ENCODE peak calls at places on chromosomes 12 and 14, in ten cellular contexts. One of them, this sample, is unnamed.

GRCh38 chr14:104856157-104856868 is 8.8 kb upstream of the CEP170B start:
- DNase-seq in uterus: no peak
- DNase-seq in breast epithelium: no peak
- DNase-seq in heart left ventricle: no peak
- DNase-seq in tibial nerve: no peak
- DNase-seq in Peyer's patch: peak
- DNase-seq in ovary: no peak
- DNase-seq in IMR-90: no peak
- DNase-seq in H1: no peak
- DNase-seq in adrenal gland: no peak
- DNase-seq in this sample: no peak

GRCh38 chr12:10067942-10068341 is 30.8 kb downstream of the CLEC1A start:
- DNase-seq in ovary: no peak
- DNase-seq in uterus: peak
- DNase-seq in IMR-90: no peak
- DNase-seq in tibial nerve: no peak
- DNase-seq in breast epithelium: no peak
- DNase-seq in heart left ventricle: peak
- DNase-seq in Peyer's patch: no peak
- DNase-seq in H1: no peak
- DNase-seq in adrenal gland: no peak
- DNase-seq in this sample: no peak

GRCh38 chr12:31321565-31322228 is 4.3 kb downstream of the SINHCAF start:
- DNase-seq in adrenal gland: no peak
- DNase-seq in uterus: no peak
- DNase-seq in ovary: no peak
- DNase-seq in breast epithelium: no peak
- DNase-seq in tibial nerve: no peak
- DNase-seq in IMR-90: peak
- DNase-seq in H1: no peak
- DNase-seq in Peyer's patch: no peak
- DNase-seq in heart left ventricle: no peak
- DNase-seq in this sample: no peak

GRCh38 chr14:55535521-55536207 is 44.3 kb upstream of the KTN1 start:
- DNase-seq in IMR-90: peak
- DNase-seq in Peyer's patch: no peak
- DNase-seq in breast epithelium: no peak
- DNase-seq in tibial nerve: no peak
- DNase-seq in adrenal gland: no peak
- DNase-seq in uterus: no peak
- DNase-seq in H1: no peak
- DNase-seq in ovary: no peak
- DNase-seq in heart left ventricle: no peak
- DNase-seq in this sample: no peak

GRCh38 chr12:54355104-54355815 is 9.0 kb downstream of the GPR84 start:
- DNase-seq in heart left ventricle: no peak
- DNase-seq in breast epithelium: no peak
- DNase-seq in Peyer's patch: no peak
- DNase-seq in tibial nerve: no peak
- DNase-seq in H1: peak
- DNase-seq in ovary: no peak
- DNase-seq in IMR-90: no peak
- DNase-seq in adrenal gland: no peak
- DNase-seq in uterus: no peak
- DNase-seq in this sample: no peak

GRCh38 chr14:81164167-81164774 is 56.5 kb downstream of the GTF2A1 start:
- DNase-seq in tibial nerve: peak
- DNase-seq in IMR-90: peak
- DNase-seq in H1: peak
- DNase-seq in uterus: peak
- DNase-seq in adrenal gland: peak
- DNase-seq in ovary: no peak
- DNase-seq in heart left ventricle: peak
- DNase-seq in Peyer's patch: peak
- DNase-seq in breast epithelium: no peak
- DNase-seq in this sample: no peak

GRCh38 chr12:44157359-44157758 is 321.5 kb downstream of the TMEM117 start:
- DNase-seq in H1: no peak
- DNase-seq in uterus: no peak
- DNase-seq in tibial nerve: no peak
- DNase-seq in adrenal gland: no peak
- DNase-seq in Peyer's patch: no peak
- DNase-seq in breast epithelium: no peak
- DNase-seq in heart left ventricle: no peak
- DNase-seq in IMR-90: no peak
- DNase-seq in ovary: no peak
- DNase-seq in this sample: no peak

GRCh38 chr12:46154221-46154975 is 114.4 kb downstream of the SLC38A1 start:
- DNase-seq in ovary: no peak
- DNase-seq in H1: no peak
- DNase-seq in heart left ventricle: no peak
- DNase-seq in uterus: no peak
- DNase-seq in adrenal gland: no peak
- DNase-seq in breast epithelium: no peak
- DNase-seq in tibial nerve: no peak
- DNase-seq in Peyer's patch: no peak
- DNase-seq in IMR-90: peak
- DNase-seq in this sample: no peak

GRCh38 chr12:96078281-96078761 is 42.9 kb upstream of the LTA4H start:
- DNase-seq in heart left ventricle: peak
- DNase-seq in uterus: peak
- DNase-seq in H1: no peak
- DNase-seq in adrenal gland: peak
- DNase-seq in tibial nerve: no peak
- DNase-seq in Peyer's patch: no peak
- DNase-seq in ovary: peak
- DNase-seq in breast epithelium: peak
- DNase-seq in IMR-90: peak
- DNase-seq in this sample: no peak

GRCh38 chr12:15677207-15677606 is 112.0 kb downstream of the EPS8 start:
- DNase-seq in Peyer's patch: no peak
- DNase-seq in heart left ventricle: no peak
- DNase-seq in tibial nerve: no peak
- DNase-seq in IMR-90: no peak
- DNase-seq in breast epithelium: no peak
- DNase-seq in uterus: no peak
- DNase-seq in H1: no peak
- DNase-seq in adrenal gland: no peak
- DNase-seq in ovary: no peak
- DNase-seq in this sample: no peak

GRCh38 chr14:34858765-34859164 is 16.4 kb downstream of the BAZ1A start:
- DNase-seq in H1: no peak
- DNase-seq in IMR-90: no peak
- DNase-seq in tibial nerve: no peak
- DNase-seq in ovary: no peak
- DNase-seq in heart left ventricle: no peak
- DNase-seq in uterus: no peak
- DNase-seq in adrenal gland: no peak
- DNase-seq in Peyer's patch: no peak
- DNase-seq in breast epithelium: no peak
- DNase-seq in this sample: no peak

GRCh38 chr12:122009741-122010140 is 11.9 kb upstream of the BCL7A start:
- DNase-seq in heart left ventricle: no peak
- DNase-seq in breast epithelium: no peak
- DNase-seq in uterus: no peak
- DNase-seq in H1: no peak
- DNase-seq in adrenal gland: no peak
- DNase-seq in ovary: no peak
- DNase-seq in IMR-90: no peak
- DNase-seq in Peyer's patch: no peak
- DNase-seq in tibial nerve: no peak
- DNase-seq in this sample: no peak

GRCh38 chr12:7984900-7985299 is 47.6 kb upstream of the FOXJ2 start:
- DNase-seq in H1: no peak
- DNase-seq in heart left ventricle: no peak
- DNase-seq in ovary: no peak
- DNase-seq in tibial nerve: no peak
- DNase-seq in breast epithelium: no peak
- DNase-seq in adrenal gland: no peak
- DNase-seq in IMR-90: no peak
- DNase-seq in Peyer's patch: no peak
- DNase-seq in uterus: no peak
- DNase-seq in this sample: no peak

GRCh38 chr12:7995266-7995963 is 37.1 kb upstream of the FOXJ2 start:
- DNase-seq in H1: peak
- DNase-seq in uterus: peak
- DNase-seq in tibial nerve: peak
- DNase-seq in Peyer's patch: peak
- DNase-seq in heart left ventricle: peak
- DNase-seq in IMR-90: peak
- DNase-seq in adrenal gland: peak
- DNase-seq in ovary: peak
- DNase-seq in breast epithelium: peak
- DNase-seq in this sample: no peak

GRCh38 chr12:7985802-7986418 is 46.6 kb upstream of the FOXJ2 start:
- DNase-seq in heart left ventricle: no peak
- DNase-seq in Peyer's patch: no peak
- DNase-seq in H1: no peak
- DNase-seq in breast epithelium: no peak
- DNase-seq in adrenal gland: no peak
- DNase-seq in ovary: no peak
- DNase-seq in IMR-90: no peak
- DNase-seq in uterus: no peak
- DNase-seq in tibial nerve: no peak
- DNase-seq in this sample: no peak

GRCh38 chr12:7994731-7995205 is 37.7 kb upstream of the FOXJ2 start:
- DNase-seq in Peyer's patch: no peak
- DNase-seq in uterus: peak
- DNase-seq in adrenal gland: no peak
- DNase-seq in heart left ventricle: no peak
- DNase-seq in H1: no peak
- DNase-seq in tibial nerve: no peak
- DNase-seq in ovary: no peak
- DNase-seq in breast epithelium: peak
- DNase-seq in IMR-90: peak
- DNase-seq in this sample: no peak

GRCh38 chr12:7989827-7990491 is 42.6 kb upstream of the FOXJ2 start:
- DNase-seq in uterus: no peak
- DNase-seq in heart left ventricle: peak
- DNase-seq in Peyer's patch: peak
- DNase-seq in ovary: no peak
- DNase-seq in adrenal gland: no peak
- DNase-seq in H1: no peak
- DNase-seq in tibial nerve: peak
- DNase-seq in IMR-90: peak
- DNase-seq in breast epithelium: no peak
- DNase-seq in this sample: no peak
- TF ChIP-seq POLR2A in uterus: no peak
- TF ChIP-seq POLR2A in heart left ventricle: no peak
- TF ChIP-seq POLR2A in Peyer's patch: no peak
- TF ChIP-seq POLR2A in ovary: no peak
- TF ChIP-seq POLR2A in adrenal gland: no peak
- TF ChIP-seq POLR2A in H1: no peak
- TF ChIP-seq POLR2A in tibial nerve: no peak
- TF ChIP-seq POLR2A in IMR-90: no peak
- TF ChIP-seq POLR2A in breast epithelium: no peak
- TF ChIP-seq POLR2A in this sample: no peak

DNA sequence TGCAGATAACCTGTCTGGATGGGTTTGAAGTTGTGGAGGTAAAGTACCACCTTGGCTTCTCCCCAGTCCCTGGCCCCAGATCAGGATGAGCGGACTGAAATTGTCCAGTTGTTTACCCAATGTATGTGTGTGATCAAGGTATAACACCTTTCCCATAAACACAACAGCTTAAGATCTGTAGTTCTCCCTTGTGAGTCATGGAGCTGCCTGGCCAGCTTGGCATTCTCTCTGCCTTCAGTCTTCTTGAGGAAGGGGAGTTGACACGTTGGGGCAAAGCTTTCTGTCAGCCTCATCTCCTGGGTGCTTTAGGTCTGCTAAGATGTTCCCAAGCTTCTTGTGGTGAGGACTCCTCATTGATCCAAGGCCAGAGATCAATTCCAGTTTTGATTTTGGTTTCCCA is 6.1 kb downstream of the C1S start:
- DNase-seq in ovary: no peak
- DNase-seq in H1: no peak
- DNase-seq in heart left ventricle: no peak
- DNase-seq in tibial nerve: no peak
- DNase-seq in IMR-90: no peak
- DNase-seq in uterus: no peak
- DNase-seq in Peyer's patch: no peak
- DNase-seq in adrenal gland: no peak
- DNase-seq in breast epithelium: no peak
- DNase-seq in this sample: no peak
- TF ChIP-seq POLR2A in ovary: no peak
- TF ChIP-seq POLR2A in H1: no peak
- TF ChIP-seq POLR2A in heart left ventricle: no peak
- TF ChIP-seq POLR2A in tibial nerve: no peak
- TF ChIP-seq POLR2A in IMR-90: no peak
- TF ChIP-seq POLR2A in uterus: no peak
- TF ChIP-seq POLR2A in Peyer's patch: no peak
- TF ChIP-seq POLR2A in adrenal gland: no peak
- TF ChIP-seq POLR2A in breast epithelium: no peak
- TF ChIP-seq POLR2A in this sample: no peak

GRCh38 chr12:111773801-111774551 is 7.2 kb downstream of the ALDH2 start:
- DNase-seq in adrenal gland: peak
- DNase-seq in Peyer's patch: peak
- DNase-seq in H1: no peak
- DNase-seq in uterus: peak
- DNase-seq in ovary: peak
- DNase-seq in heart left ventricle: peak
- DNase-seq in IMR-90: peak
- DNase-seq in tibial nerve: peak
- DNase-seq in breast epithelium: peak
- DNase-seq in this sample: no peak
- TF ChIP-seq POLR2A in adrenal gland: no peak
- TF ChIP-seq POLR2A in Peyer's patch: peak
- TF ChIP-seq POLR2A in H1: no peak
- TF ChIP-seq POLR2A in uterus: no peak
- TF ChIP-seq POLR2A in ovary: no peak
- TF ChIP-seq POLR2A in heart left ventricle: no peak
- TF ChIP-seq POLR2A in IMR-90: no peak
- TF ChIP-seq POLR2A in tibial nerve: peak
- TF ChIP-seq POLR2A in breast epithelium: no peak
- TF ChIP-seq POLR2A in this sample: no peak

DNA sequence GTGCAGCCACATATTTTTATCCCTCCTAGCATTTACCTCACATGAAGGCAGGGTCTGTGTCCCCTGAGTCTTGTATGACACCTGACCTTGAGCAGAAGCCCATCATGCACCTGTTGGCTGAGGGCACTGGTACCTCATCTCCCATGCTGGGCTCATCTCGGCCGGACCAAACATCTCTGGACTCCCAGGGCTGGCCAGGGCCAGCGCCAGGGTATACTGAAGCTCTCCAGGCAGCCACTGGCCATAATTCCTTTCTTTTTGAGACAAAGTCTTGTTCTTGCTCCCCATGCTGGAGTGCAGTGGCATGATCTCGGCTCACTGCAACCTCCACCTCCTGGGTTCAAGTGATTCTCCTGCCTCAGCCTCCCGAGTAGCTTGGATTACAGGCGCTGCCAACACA is 22.0 kb downstream of the HVCN1 start:
- DNase-seq in H1: no peak
- DNase-seq in IMR-90: no peak
- DNase-seq in uterus: no peak
- DNase-seq in heart left ventricle: no peak
- DNase-seq in breast epithelium: no peak
- DNase-seq in Peyer's patch: no peak
- DNase-seq in adrenal gland: no peak
- DNase-seq in ovary: no peak
- DNase-seq in tibial nerve: no peak
- DNase-seq in this sample: no peak
- TF ChIP-seq POLR2A in H1: no peak
- TF ChIP-seq POLR2A in IMR-90: no peak
- TF ChIP-seq POLR2A in uterus: no peak
- TF ChIP-seq POLR2A in heart left ventricle: no peak
- TF ChIP-seq POLR2A in breast epithelium: no peak
- TF ChIP-seq POLR2A in Peyer's patch: no peak
- TF ChIP-seq POLR2A in adrenal gland: no peak
- TF ChIP-seq POLR2A in ovary: no peak
- TF ChIP-seq POLR2A in tibial nerve: no peak
- TF ChIP-seq POLR2A in this sample: no peak

This sample was measured in vagina.